ENCODE peak calls at places on chromosomes 3 and 15, in ten cellular contexts. One of them, this sample, is unnamed. For H3K27me3, the result is how much of the 10 kb centered on the place peaks cover.

GRCh38 chr3:157786618-157787017 is 283.4 kb upstream of the VEPH1 start:
- DNase-seq in IMR-90: peak
- DNase-seq in ascending aorta: no peak
- DNase-seq in uterus: no peak
- DNase-seq in heart right ventricle: no peak
- DNase-seq in brain microvascular endothelial cell: no peak
- DNase-seq in psoas muscle: no peak
- DNase-seq in fibroblast of lung: peak
- DNase-seq in body of pancreas: no peak
- DNase-seq in hepatocyte: no peak
- DNase-seq in this sample: peak

GRCh38 chr3:23900744-23901143 is 16.0 kb downstream of the NKIRAS1 start:
- DNase-seq in IMR-90: peak
- DNase-seq in ascending aorta: no peak
- DNase-seq in uterus: no peak
- DNase-seq in heart right ventricle: no peak
- DNase-seq in brain microvascular endothelial cell: no peak
- DNase-seq in psoas muscle: no peak
- DNase-seq in fibroblast of lung: no peak
- DNase-seq in body of pancreas: no peak
- DNase-seq in hepatocyte: no peak
- DNase-seq in this sample: no peak

GRCh38 chr3:123394391-123395022 is 54.4 kb downstream of the ADCY5 start:
- DNase-seq in IMR-90: no peak
- DNase-seq in ascending aorta: no peak
- DNase-seq in uterus: no peak
- DNase-seq in heart right ventricle: peak
- DNase-seq in brain microvascular endothelial cell: no peak
- DNase-seq in psoas muscle: no peak
- DNase-seq in fibroblast of lung: no peak
- DNase-seq in body of pancreas: no peak
- DNase-seq in hepatocyte: no peak
- DNase-seq in this sample: no peak

GRCh38 chr15:49895337-49896223 is 223.5 kb downstream of the ATP8B4 start:
- DNase-seq in IMR-90: peak
- DNase-seq in ascending aorta: no peak
- DNase-seq in uterus: no peak
- DNase-seq in heart right ventricle: no peak
- DNase-seq in brain microvascular endothelial cell: peak
- DNase-seq in psoas muscle: no peak
- DNase-seq in fibroblast of lung: peak
- DNase-seq in body of pancreas: no peak
- DNase-seq in hepatocyte: no peak
- DNase-seq in this sample: no peak

GRCh38 chr3:169552533-169552932 is 111.0 kb downstream of the MECOM start:
- DNase-seq in IMR-90: peak
- DNase-seq in ascending aorta: no peak
- DNase-seq in uterus: no peak
- DNase-seq in heart right ventricle: no peak
- DNase-seq in brain microvascular endothelial cell: no peak
- DNase-seq in psoas muscle: no peak
- DNase-seq in fibroblast of lung: peak
- DNase-seq in body of pancreas: no peak
- DNase-seq in hepatocyte: no peak
- DNase-seq in this sample: peak

GRCh38 chr3:18008706-18009363 is 266.4 kb upstream of the TBC1D5 start:
- DNase-seq in IMR-90: no peak
- DNase-seq in ascending aorta: no peak
- DNase-seq in uterus: no peak
- DNase-seq in heart right ventricle: peak
- DNase-seq in brain microvascular endothelial cell: no peak
- DNase-seq in psoas muscle: no peak
- DNase-seq in fibroblast of lung: no peak
- DNase-seq in body of pancreas: no peak
- DNase-seq in hepatocyte: no peak
- DNase-seq in this sample: no peak

GRCh38 chr15:32878849-32879795 is 161.3 kb downstream of the GREM1 start:
- DNase-seq in IMR-90: no peak
- DNase-seq in ascending aorta: no peak
- DNase-seq in uterus: no peak
- DNase-seq in heart right ventricle: no peak
- DNase-seq in brain microvascular endothelial cell: no peak
- DNase-seq in psoas muscle: no peak
- DNase-seq in fibroblast of lung: no peak
- DNase-seq in body of pancreas: no peak
- DNase-seq in hepatocyte: no peak
- DNase-seq in this sample: no peak

GRCh38 chr15:55917881-55918296 is 75.5 kb downstream of the NEDD4 start:
- DNase-seq in IMR-90: peak
- DNase-seq in ascending aorta: no peak
- DNase-seq in uterus: peak
- DNase-seq in heart right ventricle: no peak
- DNase-seq in brain microvascular endothelial cell: peak
- DNase-seq in psoas muscle: no peak
- DNase-seq in fibroblast of lung: peak
- DNase-seq in body of pancreas: peak
- DNase-seq in hepatocyte: peak
- DNase-seq in this sample: peak

GRCh38 chr15:67506775-67507747 is 13.9 kb upstream of the C15orf61 start:
- DNase-seq in IMR-90: peak
- DNase-seq in ascending aorta: no peak
- DNase-seq in uterus: no peak
- DNase-seq in heart right ventricle: no peak
- DNase-seq in brain microvascular endothelial cell: no peak
- DNase-seq in psoas muscle: no peak
- DNase-seq in fibroblast of lung: no peak
- DNase-seq in body of pancreas: no peak
- DNase-seq in hepatocyte: no peak
- DNase-seq in this sample: no peak

GRCh38 chr3:189826566-189826965 is 195.4 kb downstream of the TP63 start:
- DNase-seq in IMR-90: no peak
- DNase-seq in ascending aorta: no peak
- DNase-seq in uterus: no peak
- DNase-seq in heart right ventricle: no peak
- DNase-seq in brain microvascular endothelial cell: no peak
- DNase-seq in psoas muscle: no peak
- DNase-seq in fibroblast of lung: no peak
- DNase-seq in body of pancreas: no peak
- DNase-seq in hepatocyte: no peak
- DNase-seq in this sample: no peak

GRCh38 chr3:175851541-175851940 is 992.4 kb downstream of the NAALADL2 start:
- DNase-seq in IMR-90: no peak
- DNase-seq in ascending aorta: no peak
- DNase-seq in uterus: no peak
- DNase-seq in heart right ventricle: no peak
- DNase-seq in brain microvascular endothelial cell: no peak
- DNase-seq in psoas muscle: no peak
- DNase-seq in fibroblast of lung: no peak
- DNase-seq in body of pancreas: no peak
- DNase-seq in hepatocyte: no peak
- DNase-seq in this sample: no peak

GRCh38 chr15:25768271-25768670 is 94.9 kb downstream of the ATP10A start:
- DNase-seq in IMR-90: no peak
- DNase-seq in ascending aorta: no peak
- DNase-seq in uterus: no peak
- DNase-seq in heart right ventricle: no peak
- DNase-seq in brain microvascular endothelial cell: no peak
- DNase-seq in psoas muscle: no peak
- DNase-seq in fibroblast of lung: no peak
- DNase-seq in body of pancreas: no peak
- DNase-seq in hepatocyte: no peak
- DNase-seq in this sample: no peak

GRCh38 chr15:31574761-31575160 is 248.1 kb downstream of the KLF13 start:
- DNase-seq in IMR-90: no peak
- DNase-seq in ascending aorta: no peak
- DNase-seq in uterus: no peak
- DNase-seq in heart right ventricle: no peak
- DNase-seq in brain microvascular endothelial cell: no peak
- DNase-seq in psoas muscle: no peak
- DNase-seq in fibroblast of lung: no peak
- DNase-seq in body of pancreas: no peak
- DNase-seq in hepatocyte: no peak
- DNase-seq in this sample: no peak

GRCh38 chr3:3753416-3753815 is 45.8 kb upstream of the LRRN1 start:
- DNase-seq in IMR-90: no peak
- DNase-seq in ascending aorta: no peak
- DNase-seq in uterus: no peak
- DNase-seq in heart right ventricle: no peak
- DNase-seq in brain microvascular endothelial cell: no peak
- DNase-seq in psoas muscle: no peak
- DNase-seq in fibroblast of lung: peak
- DNase-seq in body of pancreas: no peak
- DNase-seq in hepatocyte: no peak
- DNase-seq in this sample: no peak

GRCh38 chr15:48373855-48374421 is 42.7 kb downstream of the DUT start:
- DNase-seq in IMR-90: peak
- DNase-seq in ascending aorta: no peak
- DNase-seq in uterus: no peak
- DNase-seq in heart right ventricle: peak
- DNase-seq in brain microvascular endothelial cell: peak
- DNase-seq in psoas muscle: peak
- DNase-seq in fibroblast of lung: peak
- DNase-seq in body of pancreas: no peak
- DNase-seq in hepatocyte: peak
- DNase-seq in this sample: peak

GRCh38 chr15:90200534-90201139 is 493 bp upstream of the SEMA4B start:
- DNase-seq in IMR-90: no peak
- DNase-seq in ascending aorta: no peak
- DNase-seq in uterus: no peak
- DNase-seq in heart right ventricle: no peak
- DNase-seq in brain microvascular endothelial cell: no peak
- DNase-seq in psoas muscle: no peak
- DNase-seq in fibroblast of lung: no peak
- DNase-seq in body of pancreas: no peak
- DNase-seq in hepatocyte: no peak
- DNase-seq in this sample: peak

GRCh38 chr15:77037475-77038209 is 33.3 kb downstream of the TSPAN3 start:
- DNase-seq in IMR-90: no peak
- DNase-seq in ascending aorta: peak
- DNase-seq in uterus: no peak
- DNase-seq in heart right ventricle: no peak
- DNase-seq in brain microvascular endothelial cell: no peak
- DNase-seq in psoas muscle: no peak
- DNase-seq in fibroblast of lung: no peak
- DNase-seq in body of pancreas: peak
- DNase-seq in hepatocyte: no peak
- DNase-seq in this sample: no peak

GRCh38 chr3:123745184-123745855 is 138.8 kb downstream of the MYLK start:
- DNase-seq in IMR-90: no peak
- DNase-seq in ascending aorta: peak
- DNase-seq in uterus: no peak
- DNase-seq in heart right ventricle: no peak
- DNase-seq in brain microvascular endothelial cell: no peak
- DNase-seq in psoas muscle: no peak
- DNase-seq in fibroblast of lung: no peak
- DNase-seq in body of pancreas: no peak
- DNase-seq in hepatocyte: no peak
- DNase-seq in this sample: peak

DNA sequence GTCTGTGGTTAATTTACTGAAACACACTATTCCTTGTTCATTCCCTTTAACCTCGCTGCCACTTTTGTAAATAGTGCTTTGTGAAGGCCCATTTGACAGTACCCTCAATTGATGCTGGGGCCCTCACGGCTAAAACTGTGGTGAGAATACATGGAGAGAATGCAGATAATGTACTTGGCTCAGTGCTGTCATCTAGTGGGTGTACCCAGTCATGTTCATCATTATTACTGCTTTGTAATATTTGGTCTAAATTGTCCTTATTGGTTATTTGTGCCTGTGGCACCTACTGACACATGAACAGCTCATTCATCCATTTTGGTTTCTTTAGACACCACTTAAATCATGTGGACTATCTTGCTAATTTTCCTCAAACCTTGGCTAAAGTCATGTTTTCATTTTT is 543.6 kb downstream of the EDEM1 start:
- DNase-seq in IMR-90: no peak
- DNase-seq in ascending aorta: no peak
- DNase-seq in uterus: no peak
- DNase-seq in heart right ventricle: no peak
- DNase-seq in brain microvascular endothelial cell: no peak
- DNase-seq in psoas muscle: no peak
- DNase-seq in fibroblast of lung: no peak
- DNase-seq in body of pancreas: no peak
- DNase-seq in hepatocyte: peak
- DNase-seq in this sample: no peak
- TF ChIP-seq CTCF in IMR-90: no peak
- TF ChIP-seq CTCF in ascending aorta: no peak
- TF ChIP-seq CTCF in uterus: no peak
- TF ChIP-seq CTCF in heart right ventricle: peak
- TF ChIP-seq CTCF in brain microvascular endothelial cell: no peak
- TF ChIP-seq CTCF in psoas muscle: no peak
- TF ChIP-seq CTCF in fibroblast of lung: no peak
- TF ChIP-seq CTCF in body of pancreas: peak
- TF ChIP-seq CTCF in hepatocyte: peak
- TF ChIP-seq CTCF in this sample: no peak

DNA sequence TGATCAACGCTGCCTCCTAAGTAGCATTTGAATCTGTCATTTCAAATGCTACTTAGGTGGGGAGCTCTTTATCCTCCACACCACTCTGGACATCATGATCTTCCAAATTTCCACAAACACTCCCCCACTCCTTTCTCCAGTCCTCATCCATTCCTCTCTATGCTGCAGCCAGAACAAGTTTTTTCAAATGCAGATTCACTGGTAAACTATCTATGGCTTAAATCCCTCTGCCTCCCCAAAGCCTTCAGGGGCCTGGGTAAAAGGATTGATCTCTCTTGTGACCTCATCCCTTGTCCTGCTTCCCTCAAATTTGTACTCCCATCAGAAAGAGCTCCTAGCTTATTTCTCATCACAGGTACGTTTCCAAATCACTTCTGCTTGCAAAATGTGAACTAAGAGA is 1.3 kb upstream of the AEN start:
- DNase-seq in IMR-90: no peak
- DNase-seq in ascending aorta: no peak
- DNase-seq in uterus: no peak
- DNase-seq in heart right ventricle: no peak
- DNase-seq in brain microvascular endothelial cell: no peak
- DNase-seq in psoas muscle: no peak
- DNase-seq in fibroblast of lung: no peak
- DNase-seq in body of pancreas: no peak
- DNase-seq in hepatocyte: no peak
- DNase-seq in this sample: no peak
- H3K4me3 ChIP-seq in IMR-90: no peak
- H3K4me3 ChIP-seq in ascending aorta: no peak
- H3K4me3 ChIP-seq in uterus: no peak
- H3K4me3 ChIP-seq in heart right ventricle: no peak
- H3K4me3 ChIP-seq in brain microvascular endothelial cell: no peak
- H3K4me3 ChIP-seq in psoas muscle: no peak
- H3K4me3 ChIP-seq in fibroblast of lung: no peak
- H3K4me3 ChIP-seq in body of pancreas: no peak
- H3K4me3 ChIP-seq in hepatocyte: no peak
- H3K4me3 ChIP-seq in this sample: no peak

GRCh38 chr3:182451871-182452270 is 341.4 kb upstream of the ATP11B start:
- DNase-seq in IMR-90: no peak
- DNase-seq in ascending aorta: no peak
- DNase-seq in uterus: no peak
- DNase-seq in heart right ventricle: no peak
- DNase-seq in brain microvascular endothelial cell: no peak
- DNase-seq in psoas muscle: no peak
- DNase-seq in fibroblast of lung: no peak
- DNase-seq in body of pancreas: no peak
- DNase-seq in hepatocyte: no peak
- DNase-seq in this sample: no peak
- H3K27me3 ChIP-seq in IMR-90: under half
- H3K27me3 ChIP-seq in ascending aorta: under half
- H3K27me3 ChIP-seq in uterus: under half
- H3K27me3 ChIP-seq in heart right ventricle: under half
- H3K27me3 ChIP-seq in brain microvascular endothelial cell: under half
- H3K27me3 ChIP-seq in psoas muscle: under half
- H3K27me3 ChIP-seq in fibroblast of lung: under half
- H3K27me3 ChIP-seq in body of pancreas: under half
- H3K27me3 ChIP-seq in hepatocyte: under half
- H3K27me3 ChIP-seq in this sample: under half

GRCh38 chr3:49899815-49900214 is 3.9 kb downstream of the MST1R start:
- DNase-seq in IMR-90: no peak
- DNase-seq in ascending aorta: no peak
- DNase-seq in uterus: no peak
- DNase-seq in heart right ventricle: no peak
- DNase-seq in brain microvascular endothelial cell: no peak
- DNase-seq in psoas muscle: no peak
- DNase-seq in fibroblast of lung: no peak
- DNase-seq in body of pancreas: no peak
- DNase-seq in hepatocyte: no peak
- DNase-seq in this sample: no peak
- TF ChIP-seq CTCF in IMR-90: peak
- TF ChIP-seq CTCF in ascending aorta: no peak
- TF ChIP-seq CTCF in uterus: no peak
- TF ChIP-seq CTCF in heart right ventricle: peak
- TF ChIP-seq CTCF in brain microvascular endothelial cell: peak
- TF ChIP-seq CTCF in psoas muscle: peak
- TF ChIP-seq CTCF in fibroblast of lung: peak
- TF ChIP-seq CTCF in body of pancreas: no peak
- TF ChIP-seq CTCF in hepatocyte: no peak
- TF ChIP-seq CTCF in this sample: peak

This sample was measured in bronchial epithelial cell.